ENCODE peak calls at places on chromosomes 7 and 10, in ten cellular contexts. Y is right lobe of liver; F is activated CD8-positive, alpha-beta T cell treated with anti-CD3 and anti-CD28 coated beads for 36 hours; W is GM10248; T is renal cortical epithelial cell; L is nephron progenitor cell; R is H7; M is testis; K is astrocyte of the spinal cord; X is mesendoderm. Q is an unnamed sample.

GRCh38 chr10:68562666-68563522 is 2.8 kb downstream of the TET1 start:
- DNase-seq in Y (no peak), F (no peak), W (no peak), T (no peak), L (peak; percentile 15), R (peak; percentile 77), M (no peak), K (peak; percentile 60), X (peak; percentile 86), Q (peak; percentile 30)

GRCh38 chr10:133093291-133093690 is 5.6 kb downstream of the ADGRA1 start:
- DNase-seq in Y (no peak), F (no peak), W (no peak), T (no peak), L (no peak), R (no peak), M (no peak), K (no peak), X (no peak), Q (no peak)

GRCh38 chr10:3780766-3781457 is 4.1 kb downstream of the KLF6 start:
- DNase-seq in Y (no peak), F (no peak), W (no peak), T (peak; percentile 26), L (no peak), R (no peak), M (no peak), K (peak; percentile 50), X (peak; percentile 26), Q (no peak)

GRCh38 chr10:28581916-28582315 is 49.0 kb downstream of the WAC start:
- DNase-seq in Y (no peak), F (no peak), W (no peak), T (peak; percentile 11), L (no peak), R (no peak), M (no peak), K (no peak), X (peak; percentile 25), Q (no peak)

GRCh38 chr7:148628011-148628410 is 37.4 kb downstream of the C7orf33 start:
- DNase-seq in Y (no peak), F (no peak), W (no peak), T (no peak), L (no peak), R (no peak), M (no peak), K (no peak), X (no peak), Q (no peak)

GRCh38 chr7:47344171-47344955 is 237.5 kb downstream of the TNS3 start:
- DNase-seq in Y (no peak), F (no peak), W (no peak), T (no peak), L (no peak), R (no peak), M (no peak), K (no peak), X (no peak), Q (no peak)

GRCh38 chr7:74289660-74290589 is 718 bp downstream of the CLIP2 start:
- DNase-seq in Y (peak; percentile 39), F (peak; percentile 56), W (no peak), T (no peak), L (peak; percentile 51), R (peak; percentile 82), M (no peak), K (no peak), X (no peak), Q (peak; percentile 57)

GRCh38 chr10:24207781-24208611 is 942 bp upstream of the KIAA1217 start:
- DNase-seq in Y (no peak), F (no peak), W (no peak), T (peak; percentile 39), L (no peak), R (no peak), M (peak; percentile 45), K (peak; percentile 42), X (peak; percentile 53), Q (no peak)

GRCh38 chr7:98810166-98810802 is 59.5 kb downstream of the TMEM130 start:
- DNase-seq in Y (no peak), F (no peak), W (no peak), T (no peak), L (no peak), R (no peak), M (peak; percentile 30), K (peak; percentile 52), X (no peak), Q (no peak)

GRCh38 chr7:76108540-76109233 is 60.8 kb downstream of the MDH2 start:
- DNase-seq in Y (peak; percentile 72), F (no peak), W (no peak), T (peak; percentile 69), L (peak; percentile 34), R (no peak), M (peak; percentile 69), K (peak; percentile 33), X (peak; percentile 4), Q (no peak)

GRCh38 chr10:23035569-23035968 is 59.8 kb upstream of the MSRB2 start:
- DNase-seq in Y (no peak), F (no peak), W (no peak), T (no peak), L (peak; percentile 21), R (peak; percentile 28), M (no peak), K (no peak), X (peak; percentile 74), Q (no peak)

GRCh38 chr7:72465521-72465920 is 53.4 kb upstream of the CALN1 start:
- DNase-seq in Y (no peak), F (no peak), W (no peak), T (no peak), L (no peak), R (no peak), M (no peak), K (no peak), X (no peak), Q (no peak)

GRCh38 chr10:116312534-116312933 is 11.7 kb upstream of the CCDC172 start:
- DNase-seq in Y (no peak), F (no peak), W (no peak), T (no peak), L (no peak), R (no peak), M (no peak), K (no peak), X (no peak), Q (no peak)

GRCh38 chr7:70132802-70133201 is 534.5 kb downstream of the AUTS2 start:
- DNase-seq in Y (no peak), F (no peak), W (no peak), T (no peak), L (no peak), R (no peak), M (no peak), K (no peak), X (no peak), Q (no peak)

GRCh38 chr10:49254556-49255318 is 44.2 kb upstream of the C10orf71 start:
- DNase-seq in Y (no peak), F (peak; percentile 48), W (no peak), T (no peak), L (no peak), R (no peak), M (no peak), K (no peak), X (no peak), Q (no peak)

GRCh38 chr7:7719235-7719634 is 828 bp upstream of the RPA3 start:
- DNase-seq in Y (no peak), F (peak; percentile 68), W (peak; percentile 68), T (peak; percentile 98), L (no peak), R (no peak), M (no peak), K (peak; percentile 95), X (no peak), Q (peak; percentile 84)

GRCh38 chr7:79293655-79294142 is 159.8 kb downstream of the MAGI2 start:
- DNase-seq in Y (no peak), F (no peak), W (no peak), T (peak; percentile 60), L (no peak), R (no peak), M (no peak), K (peak; percentile 74), X (no peak), Q (no peak)

GRCh38 chr7:98300595-98301372 is 19.3 kb downstream of the BRI3 start:
- DNase-seq in Y (peak; percentile 88), F (no peak), W (no peak), T (no peak), L (no peak), R (no peak), M (no peak), K (no peak), X (peak; percentile 66), Q (no peak)

GRCh38 chr7:122018032-122018431 is 126.0 kb downstream of the AASS start:
- DNase-seq in Y (no peak), F (no peak), W (no peak), T (no peak), L (no peak), R (no peak), M (no peak), K (no peak), X (no peak), Q (no peak)

GRCh38 chr7:55557666-55558188 is 14.6 kb downstream of the VOPP1 start:
- DNase-seq in Y (no peak), F (peak; percentile 66), W (peak; percentile 76), T (no peak), L (no peak), R (peak; percentile 67), M (no peak), K (no peak), X (peak; percentile 70), Q (peak; percentile 72)